ENCODE peak calls at places on chromosomes 4 and X, in four cellular contexts. E is lower lobe of right lung, Z is upper lobe of right lung, K is tibial nerve. U is an unnamed sample.

GRCh38 chr4:126678608-126679007 is 954.1 kb upstream of the INTU start:
- DNase-seq in Z (no peak), E (no peak), K (no peak), U (no peak)

GRCh38 chrX:135556055-135556454 is 35.6 kb downstream of the INTS6L start:
- DNase-seq in E (no peak), K (no peak), Z (no peak), U (no peak)

GRCh38 chrX:40646489-40647306 is 663 bp downstream of the CXorf38 start:
- DNase-seq in E (peak; percentile 66), Z (peak; percentile 70), K (no peak), U (peak; percentile 87)

GRCh38 chr4:3215256-3215655 is 33.7 kb upstream of the MSANTD1 start:
- DNase-seq in Z (peak; percentile 45), K (no peak), E (peak; percentile 10), U (no peak)

GRCh38 chr4:2251073-2251794 is 9.3 kb upstream of the HAUS3 start:
- DNase-seq in K (peak; percentile 8), Z (peak; percentile 57), E (peak; percentile 42), U (peak; percentile 26)

GRCh38 chrX:41449615-41450014 is 2.5 kb downstream of the NYX start:
- DNase-seq in E (no peak), Z (no peak), K (no peak), U (no peak)

GRCh38 chrX:85590638-85591037 is 211.2 kb upstream of the POF1B start:
- DNase-seq in Z (no peak), E (no peak), K (no peak), U (no peak)

GRCh38 chr4:93646225-93646930 is 182.2 kb upstream of the ATOH1 start:
- DNase-seq in K (no peak), Z (no peak), E (no peak), U (no peak)

GRCh38 chr4:15238720-15239119 is 189.1 kb upstream of the C1QTNF7 start:
- DNase-seq in K (no peak), Z (no peak), E (no peak), U (no peak)

GRCh38 chrX:119467842-119468185 is 430 bp upstream of the SLC25A5 start:
- DNase-seq in Z (no peak), E (no peak), K (no peak), U (no peak)

GRCh38 chrX:119790977-119791436 is 423 bp downstream of the RPL39 start:
- DNase-seq in K (no peak), E (no peak), Z (no peak), U (no peak)

GRCh38 chrX:78708171-78708570 is 39.3 kb upstream of the LPAR4 start:
- DNase-seq in E (no peak), Z (no peak), K (no peak), U (no peak)

GRCh38 chr4:101232074-101232776 is 115.1 kb downstream of the PPP3CA start:
- DNase-seq in K (peak; percentile 14), E (no peak), Z (no peak), U (no peak)

GRCh38 chrX:148365233-148365632 is 135.2 kb upstream of the AFF2 start:
- DNase-seq in K (no peak), E (no peak), Z (no peak), U (no peak)

GRCh38 chr4:24248674-24249644 is 335.4 kb downstream of the DHX15 start:
- DNase-seq in E (no peak), Z (no peak), K (no peak), U (no peak)

GRCh38 chrX:153864101-153864500 is 21.9 kb downstream of the L1CAM start:
- DNase-seq in K (no peak), E (no peak), Z (no peak), U (no peak)

GRCh38 chr4:119728692-119729593 is 100.3 kb upstream of the PDE5A start:
- DNase-seq in E (no peak), K (no peak), Z (no peak), U (no peak)

GRCh38 chr4:24805036-24805435 is 9.7 kb downstream of the SOD3 start:
- DNase-seq in K (no peak), Z (no peak), E (no peak), U (no peak)

GRCh38 chr4:4693258-4693657 is 151.4 kb upstream of the STX18 start:
- DNase-seq in E (no peak), Z (no peak), K (no peak), U (no peak)

GRCh38 chr4:113823291-113823659 is 61.7 kb upstream of the CAMK2D start:
- DNase-seq in Z (no peak), E (no peak), K (no peak), U (no peak)

GRCh38 chrX:97563531-97564133 is 679.9 kb downstream of the RPA4 start:
- DNase-seq in K (no peak), Z (no peak), E (peak; percentile 59), U (peak; percentile 44)

GRCh38 chrX:67917412-67918010 is 373.7 kb downstream of the AR start:
- DNase-seq in K (no peak), Z (no peak), E (no peak), U (no peak)

GRCh38 chr4:15004701-15005301 is 2.5 kb downstream of the CPEB2 start:
- DNase-seq in K (peak; percentile 81), Z (peak; percentile 94), E (peak; percentile 91), U (peak; percentile 97)

GRCh38 chrX:15336023-15336413 is 695 bp upstream of the PIGA start:
- DNase-seq in Z (no peak), K (no peak), E (peak; percentile 47), U (peak; percentile 43)

GRCh38 chrX:102696303-102696702 is 15.9 kb upstream of the GPRASP2 start:
- DNase-seq in Z (no peak), E (no peak), K (no peak), U (no peak)

GRCh38 chr4:185730387-185730786 is 81.6 kb downstream of the SORBS2 start:
- DNase-seq in E (no peak), K (no peak), Z (no peak), U (no peak)

GRCh38 chr4:16439771-16440170 is 213.5 kb upstream of the TAPT1 start:
- DNase-seq in Z (no peak), K (no peak), E (no peak), U (no peak)

GRCh38 chr4:16442296-16442695 is 216.0 kb upstream of the TAPT1 start:
- DNase-seq in E (no peak), K (no peak), Z (no peak), U (no peak)

GRCh38 chr4:16448240-16448639 is 222.0 kb upstream of the TAPT1 start:
- DNase-seq in Z (no peak), K (no peak), E (no peak), U (no peak)

GRCh38 chr4:16439003-16439402 is 212.7 kb upstream of the TAPT1 start:
- DNase-seq in E (no peak), Z (no peak), K (no peak), U (no peak)

GRCh38 chr4:16443504-16444088 is 217.3 kb upstream of the TAPT1 start:
- DNase-seq in E (no peak), Z (no peak), K (no peak), U (no peak)
- TF ChIP-seq CTCF in E (peak; percentile 73), Z (peak; percentile 77), K (peak; percentile 48), U (peak; percentile 71)

GRCh38 chr4:169791064-169791463 is 33.3 kb upstream of the HPF1 start:
- DNase-seq in Z (no peak), E (no peak), K (no peak), U (no peak)
- H3K4me1 ChIP-seq in Z (peaks cover 5% of the 10 kb centered on the region), E (peaks cover 7% of the 10 kb centered on the region), K (no peaks in the 10 kb centered on the region), U (peaks cover 3% of the 10 kb centered on the region)

DNA sequence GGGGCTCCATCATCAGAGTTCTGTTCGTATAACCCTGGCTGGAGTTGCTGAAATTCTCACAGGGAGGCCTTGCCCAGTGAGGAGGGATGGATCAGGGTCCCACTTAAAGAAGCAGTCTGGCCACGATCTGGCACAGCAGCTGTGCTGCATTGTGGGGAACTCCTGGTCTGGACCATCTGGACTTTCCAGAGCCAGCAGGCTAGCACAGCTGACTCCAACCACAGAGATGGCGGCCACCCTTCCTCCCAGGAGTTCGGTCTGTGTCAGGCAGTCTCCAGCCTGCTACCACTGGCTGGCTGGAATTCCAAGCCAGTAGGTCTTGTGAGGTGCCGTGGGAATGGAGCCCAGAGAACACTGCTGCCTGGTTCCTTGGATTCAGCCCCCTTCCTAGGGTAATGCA is 62.0 kb downstream of the SLAIN2 start:
- DNase-seq in K (no peak), E (no peak), Z (no peak), U (no peak)
- H3K27ac ChIP-seq in K (no peak overlapping the region), E (no peak overlapping the region), Z (no peak overlapping the region), U (no peak overlapping the region)

GRCh38 chr4:144647095-144647959 is 1.4 kb downstream of the HHIP start:
- DNase-seq in E (no peak), K (no peak), Z (no peak), U (no peak)

GRCh38 chr4:144645102-144645469 is 870 bp upstream of the HHIP start:
- DNase-seq in E (peak; percentile 53), Z (peak; percentile 77), K (no peak), U (peak; percentile 36)

GRCh38 chr4:144645621-144646522 is at the start of gene HHIP:
- DNase-seq in K (peak; percentile 33), Z (peak; percentile 87), E (peak; percentile 74), U (peak; percentile 66)

GRCh38 chr4:144648042-144648441 is 2.1 kb downstream of the HHIP start:
- DNase-seq in E (no peak), Z (no peak), K (no peak), U (no peak)

GRCh38 chr4:144646523-144647094 is 653 bp downstream of the HHIP start:
- DNase-seq in E (no peak), Z (no peak), K (no peak), U (peak; percentile 70)
- TF ChIP-seq CTCF in E (no peak), Z (no peak), K (no peak), U (no peak)

DNA sequence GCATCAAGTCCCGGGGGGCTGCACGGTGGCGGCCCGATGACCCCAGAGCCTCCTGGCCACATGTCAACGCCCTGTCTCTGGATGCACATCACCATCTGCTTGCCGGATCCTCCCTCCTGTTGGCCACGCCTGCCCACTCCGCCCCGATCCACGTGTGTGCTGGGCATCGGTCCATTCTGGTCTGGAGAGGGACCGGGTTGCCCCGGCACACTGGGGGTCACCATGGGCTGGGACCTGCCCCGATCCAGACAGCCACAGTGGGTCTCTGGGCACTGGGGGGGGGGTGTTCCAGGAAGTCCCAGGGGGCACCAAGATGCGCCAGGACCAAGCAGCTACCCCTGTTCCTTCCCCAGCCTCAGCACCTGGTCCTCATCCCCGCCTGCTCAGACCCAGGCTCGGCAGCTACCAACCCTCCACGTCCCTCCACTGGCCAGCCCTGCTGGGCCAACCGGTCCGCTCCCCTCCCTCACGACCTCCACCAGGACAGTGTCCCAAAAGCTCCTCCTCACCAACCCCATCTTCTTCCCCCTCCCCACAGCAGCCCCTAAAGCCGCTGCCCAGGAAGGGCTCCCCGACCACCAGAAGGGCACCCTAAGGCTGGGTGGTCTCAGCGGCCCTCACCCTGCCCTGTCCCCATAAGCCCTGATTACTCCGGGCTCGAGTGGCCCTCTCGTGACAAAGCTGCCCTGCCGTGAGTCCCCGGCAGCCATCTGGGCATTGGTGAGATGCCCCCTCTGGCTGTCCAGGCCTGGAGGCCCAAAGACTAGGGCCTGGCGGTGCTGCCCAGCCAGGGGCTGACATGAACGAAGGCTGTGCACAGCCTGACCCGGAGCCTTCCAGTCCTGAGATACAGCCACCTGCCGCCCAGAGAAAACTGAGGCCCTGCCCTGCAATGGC is 4.6 kb downstream of the CTBP1 start:
- DNase-seq in Z (no peak), K (peak; percentile 1), E (no peak), U (peak; percentile 65)
- H3K4me1 ChIP-seq in Z (peaks cover 45% of the 10 kb centered on the region), K (peaks cover 56% of the 10 kb centered on the region), E (peaks cover 60% of the 10 kb centered on the region), U (peaks cover 64% of the 10 kb centered on the region)